ENCODE peak calls at places on chromosomes 6 and 20, in ten cellular contexts. I is astrocyte of the spinal cord, S is AG10803, Q is stomach, V is hepatocyte, Z is NB4, U is fibroblast of the aortic adventitia, K is IMR-90, H is Panc1, W is RWPE2. M is an unnamed sample.

GRCh38 chr6:98382246-98382645 is 452.1 kb upstream of the POU3F2 start:
- DNase-seq in I (no peak), S (no peak), Q (no peak), V (no peak), Z (no peak), U (no peak), K (no peak), H (no peak), W (no peak), M (no peak)

GRCh38 chr20:24277196-24277595 is 192.2 kb upstream of the SYNDIG1 start:
- DNase-seq in I (no peak), S (no peak), Q (no peak), V (no peak), Z (no peak), U (no peak), K (no peak), H (no peak), W (no peak), M (no peak)

GRCh38 chr6:152273638-152274037 is 363.5 kb downstream of the SYNE1 start:
- DNase-seq in I (peak), S (peak), Q (no peak), V (peak), Z (no peak), U (peak), K (no peak), H (no peak), W (no peak), M (no peak)

GRCh38 chr6:34230653-34231351 is 5.9 kb upstream of the HMGA1 start:
- DNase-seq in I (no peak), S (no peak), Q (no peak), V (no peak), Z (peak), U (no peak), K (no peak), H (no peak), W (no peak), M (no peak)

GRCh38 chr6:38149526-38149925 is 330.0 kb downstream of the ZFAND3 start:
- DNase-seq in I (no peak), S (peak), Q (no peak), V (no peak), Z (no peak), U (no peak), K (peak), H (no peak), W (no peak), M (no peak)

GRCh38 chr20:33285861-33286495 is 3.0 kb downstream of the BPIFB1 start:
- DNase-seq in I (no peak), S (no peak), Q (no peak), V (no peak), Z (no peak), U (no peak), K (no peak), H (no peak), W (no peak), M (no peak)

GRCh38 chr6:89495961-89496535 is 63.1 kb downstream of the ANKRD6 start:
- DNase-seq in I (no peak), S (no peak), Q (no peak), V (no peak), Z (no peak), U (no peak), K (no peak), H (no peak), W (no peak), M (no peak)

GRCh38 chr6:113381957-113382356 is 475.2 kb upstream of the MARCKS start:
- DNase-seq in I (peak), S (peak), Q (peak), V (no peak), Z (peak), U (peak), K (peak), H (no peak), W (no peak), M (peak)

GRCh38 chr20:11229772-11230171 is 556.0 kb upstream of the JAG1 start:
- DNase-seq in I (peak), S (peak), Q (peak), V (peak), Z (peak), U (peak), K (peak), H (peak), W (no peak), M (no peak)

GRCh38 chr20:57330998-57331397 is 1.4 kb downstream of the SPO11 start:
- DNase-seq in I (no peak), S (peak), Q (no peak), V (no peak), Z (peak), U (peak), K (no peak), H (no peak), W (no peak), M (no peak)

GRCh38 chr20:57329608-57330221 is at the start of gene SPO11:
- DNase-seq in I (no peak), S (no peak), Q (no peak), V (peak), Z (peak), U (no peak), K (no peak), H (no peak), W (peak), M (no peak)

GRCh38 chr20:57327820-57328219 is 1.8 kb upstream of the SPO11 start:
- DNase-seq in I (no peak), S (no peak), Q (no peak), V (no peak), Z (no peak), U (no peak), K (no peak), H (no peak), W (no peak), M (no peak)

GRCh38 chr20:57335392-57335791 is 5.8 kb downstream of the SPO11 start:
- DNase-seq in I (peak), S (peak), Q (no peak), V (no peak), Z (peak), U (peak), K (no peak), H (no peak), W (no peak), M (no peak)

GRCh38 chr20:57332105-57333089 is 2.8 kb downstream of the SPO11 start:
- DNase-seq in I (no peak), S (no peak), Q (no peak), V (peak), Z (no peak), U (no peak), K (no peak), H (no peak), W (no peak), M (no peak)
- H3K4me3 ChIP-seq in I (no peak), S (no peak), Q (no peak), V (no peak), Z (no peak), U (no peak), K (no peak), H (no peak), W (no peak), M (no peak)

GRCh38 chr6:144482142-144482541 is 197.0 kb downstream of the UTRN start:
- DNase-seq in I (peak), S (peak), Q (peak), V (peak), Z (peak), U (peak), K (peak), H (peak), W (no peak), M (peak)
- TF ChIP-seq CTCF in I (peak), S (peak), Q (no peak), V (peak), Z (peak), U (peak), K (peak), H (peak), W (peak), M (peak)

GRCh38 chr6:56230976-56231566 is 16.3 kb downstream of the COL21A1 start:
- DNase-seq in I (peak), S (no peak), Q (no peak), V (no peak), Z (no peak), U (no peak), K (no peak), H (no peak), W (no peak), M (no peak)
- H3K4me3 ChIP-seq in I (no peak), S (no peak), Q (no peak), V (no peak), Z (no peak), U (no peak), K (no peak), H (no peak), W (no peak), M (no peak)

GRCh38 chr20:44762466-44763140 is 16.9 kb downstream of the KCNK15 start:
- DNase-seq in I (no peak), S (no peak), Q (no peak), V (no peak), Z (no peak), U (peak), K (no peak), H (no peak), W (no peak), M (no peak)
- TF ChIP-seq CTCF in I (no peak), S (no peak), Q (no peak), V (no peak), Z (no peak), U (no peak), K (no peak), H (no peak), W (no peak), M (no peak)

GRCh38 chr6:16271415-16271814 is 33.0 kb downstream of the GMPR start:
- DNase-seq in I (no peak), S (no peak), Q (no peak), V (no peak), Z (no peak), U (no peak), K (no peak), H (no peak), W (no peak), M (no peak)

GRCh38 chr6:16265351-16266341 is 27.3 kb downstream of the GMPR start:
- DNase-seq in I (no peak), S (no peak), Q (no peak), V (no peak), Z (peak), U (no peak), K (no peak), H (no peak), W (no peak), M (no peak)

GRCh38 chr6:16264785-16265184 is 26.4 kb downstream of the GMPR start:
- DNase-seq in I (no peak), S (no peak), Q (no peak), V (no peak), Z (no peak), U (no peak), K (no peak), H (no peak), W (no peak), M (no peak)

GRCh38 chr6:16270178-16270794 is 31.9 kb downstream of the GMPR start:
- DNase-seq in I (no peak), S (no peak), Q (no peak), V (no peak), Z (no peak), U (no peak), K (no peak), H (no peak), W (no peak), M (no peak)

DNA sequence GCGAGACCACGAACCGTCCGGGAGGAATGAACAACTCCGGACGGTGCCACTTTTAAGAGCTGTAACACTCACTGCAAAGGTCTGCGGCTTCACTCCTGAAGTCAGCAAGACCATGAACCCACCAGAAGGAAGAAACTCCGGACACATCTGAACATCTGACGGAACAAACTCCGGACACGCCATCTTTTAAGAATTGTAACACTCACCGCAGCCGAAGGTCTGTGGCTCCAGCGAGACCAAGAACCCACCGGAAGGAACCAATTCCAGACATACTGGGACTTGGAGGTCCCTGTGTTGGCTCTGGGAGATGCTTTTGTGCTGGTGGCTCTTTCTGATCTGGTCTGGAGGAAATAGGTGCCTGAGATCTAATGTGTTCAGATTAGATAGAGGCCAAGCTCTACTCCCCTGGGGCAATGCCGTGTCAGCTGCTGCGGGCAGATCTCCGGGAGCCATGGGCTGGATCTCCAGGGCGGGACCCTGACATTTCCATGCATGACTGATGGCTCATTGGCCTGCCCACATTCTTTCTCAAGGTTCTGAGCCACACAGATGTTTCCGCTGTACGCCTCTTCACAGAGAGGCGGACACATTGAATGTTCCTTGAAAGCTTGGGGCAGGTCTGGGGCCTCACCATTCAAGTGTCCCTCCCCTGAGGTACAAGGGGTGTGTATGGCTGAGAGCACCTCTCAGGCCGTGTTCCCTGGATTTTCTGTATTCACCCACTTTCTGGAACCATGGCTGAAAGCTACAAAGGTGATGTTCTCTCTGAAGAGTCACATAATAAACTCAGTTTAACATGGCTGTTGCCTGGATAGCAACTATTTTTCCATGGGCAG is 29.3 kb downstream of the GMPR start:
- DNase-seq in I (no peak), S (no peak), Q (no peak), V (no peak), Z (peak), U (no peak), K (no peak), H (no peak), W (no peak), M (no peak)
- H3K4me3 ChIP-seq in I (no peak), S (no peak), Q (no peak), V (no peak), Z (peak), U (no peak), K (no peak), H (no peak), W (no peak), M (no peak)

DNA sequence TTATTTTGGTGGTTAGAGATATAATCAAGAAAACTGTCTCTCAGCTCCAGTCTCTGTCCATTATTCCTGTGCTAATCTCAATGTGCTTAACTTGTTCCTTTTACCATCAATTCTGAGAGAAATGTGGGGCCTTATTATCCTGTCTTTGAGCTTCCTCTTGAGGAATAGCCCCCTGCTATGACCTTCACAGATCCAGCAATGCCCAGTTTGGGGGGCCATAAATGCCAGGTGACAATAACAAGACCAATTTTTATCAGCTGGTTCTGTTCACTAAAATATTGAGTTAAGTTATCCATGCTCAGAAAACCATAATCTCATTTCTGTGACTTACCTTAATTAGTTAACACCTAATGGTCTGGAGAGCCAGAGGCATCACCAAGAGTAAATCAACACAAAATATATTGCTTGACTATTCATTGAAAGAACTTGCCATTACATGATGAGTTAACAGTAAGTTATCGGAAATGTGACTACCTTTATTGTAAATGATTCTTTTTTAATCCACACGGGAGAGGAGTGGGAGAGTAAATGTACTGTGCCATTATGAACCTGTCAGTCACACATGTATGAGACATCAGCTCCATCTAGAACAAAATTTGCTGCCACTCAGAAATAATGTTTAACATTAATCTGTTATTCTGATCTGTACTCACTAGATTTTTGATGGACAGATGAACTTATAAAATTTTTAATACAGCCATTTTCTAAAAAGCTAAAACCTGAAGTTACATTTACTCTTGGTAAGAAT is 149.7 kb downstream of the ID4 start:
- DNase-seq in I (no peak), S (no peak), Q (no peak), V (no peak), Z (no peak), U (no peak), K (no peak), H (no peak), W (no peak), M (no peak)
- TF ChIP-seq CTCF in I (no peak), S (no peak), Q (no peak), V (no peak), Z (no peak), U (no peak), K (no peak), H (no peak), W (no peak), M (no peak)

GRCh38 chr20:44544178-44544719 is 22.4 kb upstream of the SERINC3 start:
- DNase-seq in I (no peak), S (no peak), Q (no peak), V (no peak), Z (no peak), U (no peak), K (no peak), H (no peak), W (no peak), M (no peak)
- H3K4me3 ChIP-seq in I (no peak), S (no peak), Q (no peak), V (no peak), Z (no peak), U (no peak), K (no peak), H (no peak), W (no peak), M (no peak)

GRCh38 chr6:133834472-133835170 is 54.3 kb upstream of the TCF21 start:
- DNase-seq in I (no peak), S (no peak), Q (no peak), V (no peak), Z (no peak), U (no peak), K (no peak), H (no peak), W (no peak), M (no peak)
- TF ChIP-seq CTCF in I (no peak), S (no peak), Q (no peak), V (no peak), Z (no peak), U (no peak), K (no peak), H (no peak), W (no peak), M (no peak)

DNA sequence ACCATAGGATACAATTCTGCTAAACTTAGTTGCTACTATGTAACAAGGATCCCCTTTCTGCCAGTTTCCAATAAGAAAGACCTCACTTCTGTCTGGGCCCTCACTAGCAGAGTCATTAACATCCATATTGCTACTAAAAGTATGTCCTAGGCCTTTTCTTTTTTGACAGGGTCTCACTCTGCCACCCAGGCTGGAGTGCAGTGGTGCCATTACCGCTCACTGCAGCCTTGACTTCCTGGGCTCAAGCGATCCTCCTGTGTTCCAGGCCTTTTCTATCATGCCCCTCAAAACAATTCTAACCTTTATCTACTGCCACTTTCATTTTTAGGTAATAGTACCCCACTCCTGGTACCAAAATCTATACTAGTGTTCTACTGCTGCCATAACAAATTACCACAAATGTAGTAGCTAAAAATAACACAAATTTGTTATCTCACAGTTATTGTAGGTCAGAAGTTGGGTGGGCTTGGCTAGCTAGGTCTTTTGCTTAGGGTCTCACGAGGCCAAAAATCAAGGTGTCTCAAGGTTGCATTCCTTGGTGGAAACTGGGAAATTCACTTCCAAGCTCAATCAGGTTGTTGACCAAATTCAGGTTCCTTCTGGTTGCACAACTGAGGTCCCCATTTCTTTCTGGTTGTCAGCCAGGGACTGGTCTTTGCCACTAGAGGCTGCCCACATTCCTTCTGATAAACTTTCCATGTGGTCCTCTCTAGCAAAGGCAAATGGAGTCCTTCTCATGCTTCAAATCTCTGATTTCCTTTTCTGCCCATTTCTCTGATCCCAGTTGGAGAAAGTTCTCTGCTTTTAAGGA is 3.0 kb downstream of the CSNK2A1 start:
- DNase-seq in I (no peak), S (no peak), Q (no peak), V (no peak), Z (peak), U (no peak), K (no peak), H (no peak), W (no peak), M (no peak)
- H3K4me3 ChIP-seq in I (no peak), S (no peak), Q (no peak), V (no peak), Z (peak), U (no peak), K (no peak), H (no peak), W (no peak), M (no peak)

DNA sequence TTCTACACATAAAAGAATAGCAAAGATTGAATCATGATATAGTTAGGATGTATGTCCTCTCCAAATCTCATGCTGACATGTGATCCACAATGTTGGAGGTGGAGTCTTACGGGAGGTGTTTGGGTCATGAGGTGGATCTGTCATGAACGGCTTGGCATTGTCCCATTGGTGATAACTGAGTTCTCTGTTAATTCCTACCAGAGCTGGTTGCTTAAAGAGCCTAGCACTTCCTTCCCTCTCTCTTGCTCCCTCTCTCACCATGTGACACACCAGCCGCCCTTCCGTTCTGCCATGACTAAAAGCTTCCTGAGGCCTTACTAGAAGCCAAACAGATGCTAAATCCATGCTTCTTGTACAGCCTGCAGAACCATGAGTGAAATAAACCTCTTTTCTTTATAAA is 8.3 kb downstream of the TNFRSF21 start:
- DNase-seq in I (no peak), S (no peak), Q (no peak), V (no peak), Z (no peak), U (no peak), K (no peak), H (no peak), W (no peak), M (no peak)
- TF ChIP-seq CTCF in I (no peak), S (no peak), Q (no peak), V (no peak), Z (no peak), U (no peak), K (no peak), H (no peak), W (no peak), M (no peak)

M was measured in GM12865.